ENCODE peak calls at places on chromosomes 7 and 10, in seven cellular contexts. X, N, S, H, J, K and I are unnamed samples.

GRCh38 chr7:24576171-24577052 is 3.2 kb downstream of the PALS2 start:
- DNase-seq in X (peak), N (peak), S (no peak), H (no peak), J (no peak), K (no peak), I (peak)

GRCh38 chr10:74821501-74821900 is 4.9 kb upstream of the KAT6B start:
- DNase-seq in X (no peak), N (no peak), S (no peak), H (no peak), J (no peak), K (no peak), I (no peak)

GRCh38 chr7:80386686-80387085 is 125.2 kb downstream of the GNAT3 start:
- DNase-seq in X (peak), N (no peak), S (no peak), H (no peak), J (no peak), K (no peak), I (no peak)

GRCh38 chr10:124653311-124653710 is 90.9 kb downstream of the FAM53B start:
- DNase-seq in X (no peak), N (no peak), S (no peak), H (no peak), J (no peak), K (no peak), I (no peak)

GRCh38 chr7:79459381-79459780 is 5.9 kb upstream of the MAGI2 start:
- DNase-seq in X (no peak), N (no peak), S (no peak), H (no peak), J (no peak), K (no peak), I (no peak)

GRCh38 chr10:23530079-23530478 is 91.2 kb downstream of the OTUD1 start:
- DNase-seq in X (peak), N (peak), S (no peak), H (no peak), J (no peak), K (no peak), I (no peak)

GRCh38 chr10:5894873-5895272 is 4.8 kb downstream of the FBH1 start:
- DNase-seq in X (no peak), N (no peak), S (peak), H (no peak), J (no peak), K (no peak), I (no peak)

GRCh38 chr10:101490026-101490425 is 98.0 kb downstream of the POLL start:
- DNase-seq in X (no peak), N (no peak), S (no peak), H (no peak), J (no peak), K (no peak), I (no peak)

GRCh38 chr7:30090111-30090510 is 44.7 kb upstream of the MTURN start:
- DNase-seq in X (no peak), N (no peak), S (no peak), H (no peak), J (no peak), K (no peak), I (no peak)

GRCh38 chr7:92635538-92635937 is 45.3 kb upstream of the FAM133B start:
- DNase-seq in X (no peak), N (no peak), S (no peak), H (no peak), J (no peak), K (no peak), I (no peak)

GRCh38 chr10:13439771-13440708 is 88.8 kb downstream of the BEND7 start:
- DNase-seq in X (no peak), N (no peak), S (peak), H (no peak), J (peak), K (peak), I (peak)

GRCh38 chr7:1466524-1467271 is 7.4 kb upstream of the MICALL2 start:
- DNase-seq in X (peak), N (no peak), S (no peak), H (no peak), J (no peak), K (no peak), I (no peak)

GRCh38 chr10:1212571-1213141 is 156.5 kb downstream of the WDR37 start:
- DNase-seq in X (no peak), N (no peak), S (no peak), H (no peak), J (no peak), K (no peak), I (no peak)

GRCh38 chr7:131948434-131949053 is 392.1 kb upstream of the PODXL start:
- DNase-seq in X (peak), N (no peak), S (no peak), H (no peak), J (no peak), K (no peak), I (no peak)

GRCh38 chr10:124032982-124033886 is 60.2 kb downstream of the CHST15 start:
- DNase-seq in X (peak), N (peak), S (no peak), H (no peak), J (no peak), K (no peak), I (no peak)

GRCh38 chr10:1399431-1400120 is 337.7 kb downstream of the ADARB2 start:
- DNase-seq in X (no peak), N (no peak), S (no peak), H (no peak), J (no peak), K (no peak), I (no peak)

GRCh38 chr7:155349601-155350331 is 52.1 kb downstream of the INSIG1 start:
- DNase-seq in X (no peak), N (no peak), S (peak), H (no peak), J (no peak), K (no peak), I (no peak)

GRCh38 chr10:107129013-107129412 is 35.5 kb downstream of the SORCS1 start:
- DNase-seq in X (no peak), N (no peak), S (no peak), H (no peak), J (no peak), K (no peak), I (no peak)

GRCh38 chr10:15472008-15472407 is 100.9 kb upstream of the FAM171A1 start:
- DNase-seq in X (no peak), N (no peak), S (no peak), H (no peak), J (no peak), K (no peak), I (no peak)

GRCh38 chr7:73831656-73832579 is 1.1 kb downstream of the CLDN4 start:
- DNase-seq in X (no peak), N (peak), S (no peak), H (no peak), J (no peak), K (no peak), I (no peak)

GRCh38 chr7:140992422-140992821 is 22.3 kb downstream of the MRPS33 start:
- DNase-seq in X (no peak), N (no peak), S (no peak), H (no peak), J (no peak), K (no peak), I (no peak)

GRCh38 chr7:20199015-20199737 is 18.0 kb downstream of the MACC1 start:
- DNase-seq in X (peak), N (peak), S (no peak), H (no peak), J (no peak), K (peak), I (no peak)

GRCh38 chr7:51123322-51124021 is 193.1 kb downstream of the COBL start:
- DNase-seq in X (peak), N (peak), S (peak), H (peak), J (peak), K (peak), I (no peak)

GRCh38 chr10:76456190-76456589 is 1024.8 kb downstream of the LRMDA start:
- DNase-seq in X (no peak), N (peak), S (no peak), H (no peak), J (no peak), K (no peak), I (no peak)